ENCODE peak calls at places on chromosomes 7 and 10, in six cellular contexts. O, S, V, M, T and N are unnamed samples.

GRCh38 chr10:95247200-95247880 is 43.5 kb downstream of the PDLIM1 start:
- DNase-seq in O (no peak), T (peak; percentile 95), V (no peak), S (no peak), M (peak; percentile 88), N (no peak)

GRCh38 chr10:118763202-118763988 is 8.6 kb upstream of the CACUL1 start:
- DNase-seq in M (no peak), V (no peak), O (no peak), S (no peak), T (no peak), N (no peak)

GRCh38 chr10:28302012-28302667 is 724 bp downstream of the MPP7 start:
- DNase-seq in M (no peak), O (no peak), S (peak; percentile 37), V (no peak), T (peak; percentile 42), N (no peak)

GRCh38 chr7:10655031-10655430 is 318.6 kb upstream of the PHF14 start:
- DNase-seq in V (no peak), O (no peak), S (no peak), T (no peak), M (no peak), N (no peak)

GRCh38 chr10:5507649-5508131 is 8.3 kb upstream of the CALML5 start:
- DNase-seq in S (no peak), V (peak; percentile 41), M (no peak), T (no peak), O (no peak), N (no peak)

GRCh38 chr10:121580276-121581116 is 17.7 kb downstream of the FGFR2 start:
- DNase-seq in T (no peak), V (no peak), M (no peak), O (no peak), S (no peak), N (no peak)

GRCh38 chr7:103432713-103433112 is 13.3 kb downstream of the SLC26A5 start:
- DNase-seq in V (no peak), S (no peak), M (no peak), O (no peak), T (no peak), N (no peak)

GRCh38 chr7:155213955-155214327 is 83.7 kb upstream of the INSIG1 start:
- DNase-seq in S (no peak), T (no peak), M (peak; percentile 58), V (no peak), O (no peak), N (no peak)

GRCh38 chr7:118696879-118697278 is 472.4 kb downstream of the ANKRD7 start:
- DNase-seq in T (no peak), M (no peak), O (no peak), V (no peak), S (no peak), N (no peak)

GRCh38 chr7:136900005-136900404 is 31.6 kb downstream of the CHRM2 start:
- DNase-seq in V (no peak), S (no peak), O (no peak), T (peak; percentile 4), M (no peak), N (no peak)

GRCh38 chr10:86798636-86799035 is 42.2 kb downstream of the BMPR1A start:
- DNase-seq in V (no peak), T (peak; percentile 41), M (peak; percentile 56), O (no peak), S (no peak), N (no peak)

DNA sequence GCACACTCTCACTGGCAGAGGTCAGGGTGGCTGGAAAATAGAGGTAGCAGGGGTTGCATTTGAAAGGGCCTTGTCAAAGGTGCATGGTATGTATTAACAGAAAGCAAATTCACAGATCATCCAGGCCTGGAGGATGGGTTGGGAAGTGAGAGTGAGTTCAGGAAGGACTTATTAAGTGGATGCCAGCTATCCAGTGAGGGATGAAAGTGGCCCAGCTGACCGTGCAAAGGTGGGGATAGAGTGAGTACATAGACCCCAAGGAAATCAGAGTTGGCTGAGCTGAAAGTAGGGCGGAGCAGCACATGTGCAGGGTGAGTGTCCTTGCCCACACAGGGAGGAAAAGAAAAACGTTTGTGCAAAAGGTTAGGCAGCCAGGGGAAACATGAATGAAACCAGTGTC is 58.1 kb downstream of the HECW1 start:
- DNase-seq in S (no peak), O (no peak), T (no peak), V (no peak), M (no peak), N (no peak)
- TF ChIP-seq CTCF in S (no peak), O (no peak), T (no peak), V (no peak), M (no peak), N (no peak)

GRCh38 chr10:12741255-12741915 is 260.1 kb downstream of the CCDC3 start:
- DNase-seq in V (peak; percentile 85), T (no peak), M (no peak), O (no peak), S (peak; percentile 29), N (no peak)
- H3K4me3 ChIP-seq in V (no peak overlapping the region), T (no peak overlapping the region), M (no peak overlapping the region), O (no peak overlapping the region), S (no peak overlapping the region), N (no peak overlapping the region)

GRCh38 chr10:116466715-116467422 is 39.2 kb downstream of the PNLIPRP3 start:
- DNase-seq in S (no peak), T (no peak), O (no peak), V (no peak), M (no peak), N (no peak)

GRCh38 chr10:116470071-116470470 is 42.4 kb downstream of the PNLIPRP3 start:
- DNase-seq in M (no peak), V (no peak), O (no peak), T (peak; percentile 15), S (no peak), N (no peak)

GRCh38 chr10:116469437-116469836 is 41.8 kb downstream of the PNLIPRP3 start:
- DNase-seq in V (no peak), M (no peak), S (no peak), O (no peak), T (peak; percentile 19), N (no peak)

GRCh38 chr10:116472874-116473273 is 45.2 kb downstream of the PNLIPRP3 start:
- DNase-seq in S (no peak), V (no peak), T (no peak), M (no peak), O (no peak), N (no peak)

GRCh38 chr10:116470768-116471415 is 43.2 kb downstream of the PNLIPRP3 start:
- DNase-seq in T (peak; percentile 13), M (peak; percentile 8), O (no peak), S (no peak), V (no peak), N (no peak)
- TF ChIP-seq CTCF in T (no peak), M (peak; percentile 51), O (no peak), S (no peak), V (no peak), N (peak; percentile 35)

GRCh38 chr10:74011762-74012161 is 13.8 kb downstream of the VCL start:
- DNase-seq in O (no peak), V (no peak), S (peak; percentile 69), M (peak; percentile 90), T (peak; percentile 94), N (peak; percentile 93)
- H3K4me3 ChIP-seq in O (no peak overlapping the region), V (no peak overlapping the region), S (no peak overlapping the region), M (no peak overlapping the region), T (no peak overlapping the region), N (peak overlapping the region; percentile 5)

DNA sequence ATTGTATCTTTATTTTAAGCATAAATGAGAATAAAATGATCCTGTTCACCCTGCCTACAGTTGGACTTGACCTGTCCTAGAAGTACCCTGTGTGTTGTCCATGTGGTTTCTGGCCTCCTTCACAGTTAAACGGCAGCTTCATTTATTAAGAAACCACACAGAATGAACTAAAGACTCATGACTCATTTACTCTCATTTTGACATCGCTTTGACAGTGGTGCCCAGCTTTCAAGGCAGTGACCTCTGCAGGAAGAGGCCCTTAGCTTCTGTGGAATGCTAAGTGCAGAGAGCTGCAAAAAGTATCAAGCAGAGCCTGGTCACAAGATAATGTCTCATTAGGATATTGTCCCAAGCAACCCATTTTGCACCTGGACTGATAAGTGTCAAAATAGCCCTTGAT is 93.4 kb downstream of the AVL9 start:
- DNase-seq in T (peak; percentile 87), O (no peak), V (no peak), M (peak; percentile 90), S (no peak), N (peak; percentile 48)
- TF ChIP-seq CTCF in T (peak; percentile 8), O (no peak), V (no peak), M (peak; percentile 44), S (no peak), N (no peak)

DNA sequence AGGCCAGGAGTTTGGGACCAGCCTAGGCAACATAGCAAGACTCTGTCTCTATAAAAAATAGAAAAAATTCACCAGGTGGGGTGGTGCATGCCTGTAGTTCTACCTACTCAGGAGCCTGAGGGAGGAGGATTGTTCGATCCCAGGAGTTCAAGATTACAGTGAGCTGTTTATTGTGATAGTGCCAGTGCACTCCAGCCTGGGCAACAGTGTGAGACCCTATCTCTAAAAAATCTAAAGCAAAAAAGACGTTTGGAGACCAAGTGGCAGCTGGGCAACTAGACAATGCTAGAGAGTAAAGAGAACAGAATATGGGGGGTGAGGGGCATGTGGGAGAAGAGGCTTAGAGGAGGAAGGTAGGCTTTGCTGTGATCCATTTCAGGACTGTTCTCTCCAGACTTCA is 1.4 kb downstream of the PDSS1 start:
- DNase-seq in T (no peak), S (no peak), O (no peak), M (no peak), V (no peak), N (no peak)
- H3K4me3 ChIP-seq in T (peak overlapping the region; percentile 78), S (no peak overlapping the region), O (no peak overlapping the region), M (no peak overlapping the region), V (no peak overlapping the region), N (no peak overlapping the region)

DNA sequence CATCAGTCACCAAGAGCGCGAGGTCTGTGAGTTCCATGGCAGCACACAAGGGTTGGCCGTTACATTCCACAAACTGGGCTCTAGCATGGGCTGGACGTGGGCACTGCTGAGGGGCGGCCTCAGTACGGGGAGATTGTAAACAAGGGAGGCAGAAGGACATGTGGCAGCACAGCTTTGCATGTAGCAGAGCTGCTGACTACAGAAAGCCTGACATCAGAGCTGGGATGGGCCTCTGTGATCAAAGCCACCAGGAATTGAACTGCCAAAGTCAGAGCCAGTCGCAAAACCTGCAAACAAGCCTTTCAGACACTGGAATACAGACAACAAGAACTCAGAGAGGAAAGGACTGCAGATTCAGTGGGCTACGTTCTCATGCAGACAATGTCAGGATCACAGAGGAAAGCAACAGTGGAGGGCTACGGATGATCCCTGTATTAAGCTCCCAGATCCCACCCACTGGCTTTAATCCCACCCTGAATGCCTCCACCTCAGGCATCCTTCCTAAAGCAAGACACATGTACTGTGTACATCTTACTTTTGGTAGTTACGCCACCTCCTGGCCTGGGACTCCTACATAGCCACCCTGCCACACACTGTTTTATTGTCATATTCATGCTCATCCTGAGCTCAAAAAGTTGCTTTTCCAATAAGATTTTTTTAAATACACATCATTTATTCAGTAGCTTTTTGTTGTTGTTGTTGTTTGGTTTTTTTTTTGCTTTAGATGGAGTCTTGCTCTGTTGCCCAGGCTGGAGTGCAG is 291.1 kb upstream of the IMMP2L start:
- DNase-seq in V (no peak), S (no peak), M (peak; percentile 32), O (no peak), T (no peak), N (no peak)
- TF ChIP-seq CTCF in V (no peak), S (no peak), M (peak; percentile 53), O (no peak), T (peak; percentile 6), N (peak; percentile 26)